ENCODE peak calls at places on chromosomes 16 and 17, in five cellular contexts. L is GM12892, B is occipital lobe, A is B cell, H is cardiac muscle cell. W is an unnamed sample.

GRCh38 chr16:79042141-79042540 is 558.4 kb downstream of the MAF start:
- DNase-seq in L (no peak), B (no peak), A (no peak), H (no peak), W (no peak)

GRCh38 chr16:81551141-81551808 is 106.7 kb downstream of the CMIP start:
- DNase-seq in L (no peak), B (no peak), A (no peak), H (no peak), W (no peak)

GRCh38 chr17:40304464-40304863 is 4.5 kb upstream of the RARA start:
- DNase-seq in L (no peak), B (no peak), A (no peak), H (no peak), W (no peak)

GRCh38 chr16:3195975-3196374 is 8.0 kb downstream of the OR1F1 start:
- DNase-seq in L (no peak), B (no peak), A (no peak), H (no peak), W (peak)

GRCh38 chr16:22296225-22297113 is 740 bp upstream of the POLR3E start:
- DNase-seq in L (no peak), B (no peak), A (no peak), H (no peak), W (no peak)

GRCh38 chr16:89193576-89194293 is 6.6 kb downstream of the SLC22A31 start:
- DNase-seq in L (peak), B (no peak), A (peak), H (no peak), W (no peak)

GRCh38 chr17:65406552-65406951 is 154.9 kb downstream of the AXIN2 start:
- DNase-seq in L (no peak), B (no peak), A (no peak), H (no peak), W (no peak)

GRCh38 chr16:85391769-85392583 is 221.1 kb upstream of the GSE1 start:
- DNase-seq in L (no peak), B (no peak), A (no peak), H (no peak), W (no peak)

GRCh38 chr17:81085420-81085911 is 50.5 kb downstream of the BAIAP2 start:
- DNase-seq in L (no peak), B (no peak), A (no peak), H (no peak), W (no peak)

GRCh38 chr17:28898261-28898955 is 875 bp upstream of the FLOT2 start:
- DNase-seq in L (no peak), B (no peak), A (no peak), H (no peak), W (no peak)

GRCh38 chr17:59838196-59838911 is 54.4 kb downstream of the TUBD1 start:
- DNase-seq in L (no peak), B (no peak), A (no peak), H (no peak), W (peak)

GRCh38 chr16:20042848-20043247 is 30.8 kb downstream of the GPR139 start:
- DNase-seq in L (no peak), B (no peak), A (no peak), H (no peak), W (no peak)

GRCh38 chr16:57906385-57907316 is 64.3 kb downstream of the CNGB1 start:
- DNase-seq in L (peak), B (no peak), A (no peak), H (peak), W (no peak)

GRCh38 chr17:75338335-75338734 is 49.1 kb upstream of the SLC25A19 start:
- DNase-seq in L (no peak), B (no peak), A (no peak), H (no peak), W (no peak)

GRCh38 chr17:45990836-45991235 is 8.2 kb upstream of the STH start:
- DNase-seq in L (no peak), B (no peak), A (no peak), H (no peak), W (no peak)

GRCh38 chr16:970766-971581 is at the start of gene LMF1:
- DNase-seq in L (peak), B (peak), A (peak), H (peak), W (peak)

W was measured in SK-MEL-5.